ENCODE peak calls at places on chromosomes 16 and 17, in eight cellular contexts. G is HCEC 1CT; T is iris pigment epithelial cell; F is GM19239; Y is activated naive CD8-positive, alpha-beta T cell treated with anti-CD3 and anti-CD28 coated beads for 36 hours; P is fibroblast of mammary gland; D is GDM1; S is activated CD8-positive, alpha-beta T cell treated with anti-CD3 and anti-CD28 coated beads for 36 hours. B is an unnamed sample.

GRCh38 chr16:89491238-89491869 is 993 bp upstream of the ANKRD11 start:
- DNase-seq in G (no peak), F (no peak), Y (no peak), P (no peak), T (peak), D (no peak), S (no peak), B (no peak)

GRCh38 chr17:13031718-13032350 is 14.0 kb upstream of the ELAC2 start:
- DNase-seq in S (peak), G (peak), F (peak), T (peak), Y (peak), D (peak), P (peak), B (no peak)

GRCh38 chr17:30113213-30113612 is 3.4 kb upstream of the NSRP1 start:
- DNase-seq in T (peak), G (no peak), P (peak), D (no peak), S (peak), Y (peak), F (no peak), B (peak)

GRCh38 chr17:79002796-79003593 is 6.6 kb downstream of the CANT1 start:
- DNase-seq in S (no peak), F (no peak), G (no peak), Y (no peak), P (no peak), D (no peak), T (no peak), B (no peak)

GRCh38 chr16:74774223-74775139 is at the start of gene FA2H:
- DNase-seq in P (no peak), Y (peak), S (peak), G (no peak), F (peak), T (peak), D (no peak), B (peak)

GRCh38 chr16:24721830-24722238 is 7.6 kb upstream of the TNRC6A start:
- DNase-seq in F (no peak), Y (peak), P (peak), G (no peak), D (no peak), S (peak), T (no peak), B (peak)

GRCh38 chr16:59593256-59593655 is 859.1 kb upstream of the GOT2 start:
- DNase-seq in S (no peak), T (peak), Y (no peak), P (peak), D (no peak), F (no peak), G (peak), B (peak)

GRCh38 chr17:1182831-1183578 is 3.2 kb upstream of the ABR start:
- DNase-seq in F (no peak), S (no peak), Y (no peak), T (peak), P (no peak), G (no peak), D (no peak), B (peak)

GRCh38 chr16:7713244-7713643 is 380.6 kb downstream of the RBFOX1 start:
- DNase-seq in D (no peak), P (no peak), S (no peak), T (no peak), Y (no peak), F (no peak), G (no peak), B (no peak)

GRCh38 chr16:14377326-14377725 is 252.7 kb downstream of the PARN start:
- DNase-seq in S (no peak), F (no peak), G (peak), P (peak), D (no peak), T (peak), Y (no peak), B (no peak)

GRCh38 chr16:28863929-28864886 is 565 bp downstream of the SH2B1 start:
- DNase-seq in T (peak), P (peak), S (no peak), Y (no peak), F (no peak), D (no peak), G (peak), B (no peak)

GRCh38 chr17:50363217-50364060 is 9.5 kb downstream of the MRPL27 start:
- DNase-seq in S (no peak), P (peak), F (no peak), D (no peak), T (peak), G (no peak), Y (no peak), B (no peak)

GRCh38 chr16:84985079-84986065 is 26.0 kb downstream of the ZDHHC7 start:
- DNase-seq in Y (no peak), F (no peak), T (peak), P (peak), D (no peak), S (no peak), G (peak), B (peak)

GRCh38 chr17:4833941-4834501 is 881 bp downstream of the MINK1 start:
- DNase-seq in G (peak), D (no peak), P (peak), T (peak), F (no peak), S (peak), Y (no peak), B (peak)

GRCh38 chr16:23504076-23504452 is 6.2 kb downstream of the GGA2 start:
- DNase-seq in Y (no peak), T (peak), S (no peak), G (peak), P (peak), D (no peak), F (no peak), B (peak)

GRCh38 chr17:58052951-58053715 is 30.1 kb upstream of the DYNLL2 start:
- DNase-seq in F (no peak), D (no peak), P (peak), T (no peak), G (no peak), S (peak), Y (peak), B (no peak)

GRCh38 chr16:11232852-11233726 is 22.9 kb downstream of the SOCS1 start:
- DNase-seq in T (no peak), G (no peak), P (no peak), Y (peak), D (peak), F (peak), S (peak), B (no peak)

GRCh38 chr16:83849434-83849833 is 41.7 kb downstream of the HSBP1 start:
- DNase-seq in F (no peak), Y (no peak), P (no peak), G (no peak), D (no peak), S (no peak), T (no peak), B (no peak)

GRCh38 chr16:57807252-57807967 is 5.1 kb upstream of the KIFC3 start:
- DNase-seq in G (no peak), P (no peak), T (no peak), S (no peak), Y (no peak), D (no peak), F (no peak), B (peak)

GRCh38 chr16:28534542-28535373 is 4.0 kb downstream of the NUPR1 start:
- DNase-seq in Y (no peak), D (no peak), T (peak), S (no peak), F (no peak), G (no peak), P (peak), B (no peak)

GRCh38 chr16:20854963-20855362 is 45.2 kb downstream of the DCUN1D3 start:
- DNase-seq in T (no peak), Y (no peak), P (no peak), S (no peak), G (no peak), F (no peak), D (no peak), B (no peak)